ENCODE peak calls at places on chromosomes 2 and 18, in eight cellular contexts. V is prostate gland; B is astrocyte of the spinal cord; C is GM12865; M is AG09309; J is HFFc6; H is activated CD8-positive, alpha-beta T cell treated with anti-CD3 and anti-CD28 coated beads for 36 hours; T is K562. E is an unnamed sample.

GRCh38 chr2:171798156-171798815 is 95.8 kb downstream of the SLC25A12 start:
- DNase-seq in V (no peak), J (peak), M (peak), H (no peak), T (no peak), B (peak), C (no peak), E (no peak)

GRCh38 chr2:164722604-164723338 is 101.5 kb upstream of the GRB14 start:
- DNase-seq in T (no peak), M (no peak), C (no peak), V (no peak), B (no peak), J (no peak), H (no peak), E (no peak)

GRCh38 chr2:121648611-121649401 is 456 bp downstream of the CLASP1 start:
- DNase-seq in B (peak), T (peak), C (peak), V (peak), H (peak), M (no peak), J (peak), E (peak)

GRCh38 chr2:57180042-57180567 is 866.5 kb upstream of the VRK2 start:
- DNase-seq in T (no peak), M (no peak), V (no peak), J (peak), B (peak), C (no peak), H (no peak), E (peak)

GRCh38 chr2:212727751-212728150 is 189.1 kb upstream of the ERBB4 start:
- DNase-seq in H (peak), M (no peak), C (peak), B (no peak), T (no peak), V (no peak), J (no peak), E (no peak)

GRCh38 chr2:224260605-224261004 is 141.3 kb downstream of the FAM124B start:
- DNase-seq in M (no peak), B (no peak), C (no peak), J (no peak), H (no peak), T (no peak), V (no peak), E (no peak)

GRCh38 chr2:224802407-224802806 is 86.2 kb upstream of the CCDC195 start:
- DNase-seq in V (no peak), M (no peak), H (no peak), J (peak), B (no peak), C (no peak), T (no peak), E (no peak)

GRCh38 chr2:221571108-221571390 is 1.1 kb downstream of the EPHA4 start:
- DNase-seq in C (peak), T (no peak), M (no peak), B (no peak), H (peak), J (no peak), V (no peak), E (no peak)

GRCh38 chr2:186503827-186504606 is 18.0 kb downstream of the ZC3H15 start:
- DNase-seq in V (no peak), B (peak), H (no peak), T (peak), C (peak), J (no peak), M (no peak), E (peak)

GRCh38 chr2:85828725-85829124 is 60.1 kb downstream of the ST3GAL5 start:
- DNase-seq in V (no peak), H (no peak), J (no peak), C (no peak), M (no peak), T (no peak), B (no peak), E (no peak)

GRCh38 chr2:85827879-85828569 is 60.8 kb downstream of the ST3GAL5 start:
- DNase-seq in J (no peak), V (no peak), C (no peak), H (no peak), T (no peak), M (no peak), B (no peak), E (no peak)

GRCh38 chr2:85826990-85827878 is 61.6 kb downstream of the ST3GAL5 start:
- DNase-seq in M (no peak), V (peak), B (peak), T (peak), J (peak), C (peak), H (peak), E (peak)

GRCh38 chr2:85831735-85832134 is 57.1 kb downstream of the ST3GAL5 start:
- DNase-seq in B (no peak), M (no peak), T (no peak), V (no peak), H (no peak), J (no peak), C (peak), E (no peak)

GRCh38 chr2:85830645-85831044 is 58.1 kb downstream of the ST3GAL5 start:
- DNase-seq in M (no peak), J (no peak), T (no peak), H (peak), C (peak), B (no peak), V (no peak), E (no peak)
- TF ChIP-seq CTCF in M (peak), J (peak), T (no peak), H (peak), C (peak), B (peak), V (no peak), E (peak)

GRCh38 chr2:55115795-55116597 is 65.7 kb upstream of the RTN4 start:
- DNase-seq in H (no peak), J (peak), T (peak), B (peak), V (no peak), M (no peak), C (no peak), E (no peak)
- TF ChIP-seq CTCF in H (no peak), J (no peak), T (no peak), B (no peak), V (no peak), M (no peak), C (no peak), E (no peak)

DNA sequence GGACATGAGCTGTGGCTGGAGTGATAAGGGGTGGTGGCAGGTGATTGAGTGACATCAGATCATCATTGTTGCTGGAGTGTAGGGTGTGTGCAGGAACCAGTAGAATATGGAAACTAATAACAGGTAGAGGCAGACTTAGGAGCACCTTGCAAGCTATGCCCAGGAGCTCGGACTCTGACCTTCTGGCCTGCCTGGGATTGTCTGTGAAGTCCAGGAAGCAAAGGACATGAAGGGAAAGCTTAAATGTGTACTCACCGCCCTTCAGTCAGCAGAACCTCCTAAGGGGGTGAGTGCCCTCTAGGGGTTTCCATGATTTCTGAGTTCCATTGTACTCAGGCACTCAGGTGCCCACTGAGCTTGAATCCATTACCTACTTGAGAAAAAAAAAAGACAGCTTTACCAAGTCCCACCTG is 104.2 kb downstream of the CRIM1 start:
- DNase-seq in V (no peak), J (no peak), T (peak), M (no peak), B (peak), H (no peak), C (no peak), E (no peak)
- TF ChIP-seq CTCF in V (no peak), J (peak), T (peak), M (peak), B (peak), H (no peak), C (no peak), E (peak)

GRCh38 chr2:158011055-158011771 is 90.5 kb upstream of the UPP2 start:
- DNase-seq in M (no peak), J (no peak), H (no peak), C (peak), V (no peak), T (no peak), B (no peak), E (no peak)

GRCh38 chr2:158002079-158002478 is 99.6 kb upstream of the UPP2 start:
- DNase-seq in V (no peak), H (no peak), C (no peak), J (no peak), T (no peak), M (no peak), B (no peak), E (no peak)

GRCh38 chr2:158009425-158009824 is 92.3 kb upstream of the UPP2 start:
- DNase-seq in B (peak), H (no peak), C (no peak), V (no peak), T (peak), J (no peak), M (no peak), E (no peak)

GRCh38 chr2:158004131-158004530 is 97.5 kb upstream of the UPP2 start:
- DNase-seq in J (peak), C (no peak), H (no peak), B (no peak), V (no peak), T (no peak), M (no peak), E (no peak)

DNA sequence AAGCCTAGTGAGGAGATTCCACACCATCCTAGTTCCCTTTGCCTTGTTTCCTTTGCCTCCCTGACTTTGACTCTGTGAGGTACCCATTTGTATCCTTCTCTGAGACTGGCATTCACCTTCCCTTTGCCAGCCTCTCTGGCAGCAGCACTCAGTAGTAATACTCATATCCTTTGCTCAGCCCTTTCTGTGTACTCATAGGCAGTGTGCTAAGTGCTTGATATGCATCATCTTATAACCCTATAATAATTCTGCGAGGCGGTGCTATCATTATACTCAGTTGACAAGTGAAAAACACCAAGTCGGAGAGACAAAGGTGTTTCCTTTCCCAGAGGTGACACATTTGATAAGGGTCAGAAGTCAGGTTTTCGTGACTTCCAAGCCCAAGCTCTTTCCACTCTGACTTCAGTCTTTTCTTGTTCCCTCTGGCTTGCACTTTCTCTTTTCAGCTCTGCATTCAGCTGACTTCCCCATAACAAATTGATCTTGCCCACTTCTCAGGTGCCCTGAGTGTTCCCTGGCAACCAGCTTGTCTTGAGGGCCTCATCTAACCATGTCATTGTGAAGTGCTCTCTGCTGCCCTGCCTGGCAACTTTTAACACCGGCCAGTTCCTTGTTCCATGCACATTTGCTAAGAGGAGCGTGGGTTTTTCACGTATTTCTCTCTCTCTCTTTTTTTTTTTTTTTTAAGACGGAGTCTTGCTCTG is 94.6 kb upstream of the UPP2 start:
- DNase-seq in V (no peak), H (peak), J (no peak), T (peak), B (no peak), C (peak), M (no peak), E (no peak)
- TF ChIP-seq CTCF in V (no peak), H (no peak), J (no peak), T (peak), B (peak), C (no peak), M (no peak), E (no peak)

GRCh38 chr2:12048551-12048950 is 302.1 kb downstream of the LPIN1 start:
- DNase-seq in B (no peak), C (peak), V (no peak), M (no peak), J (no peak), T (peak), H (peak), E (no peak)
- TF ChIP-seq CTCF in B (peak), C (peak), V (no peak), M (peak), J (peak), T (peak), H (no peak), E (no peak)

GRCh38 chr2:71949537-71949798 is 198.2 kb downstream of the CYP26B1 start:
- DNase-seq in H (no peak), T (no peak), V (no peak), B (no peak), C (no peak), M (no peak), J (no peak), E (no peak)
- TF ChIP-seq CTCF in H (no peak), T (no peak), V (no peak), B (no peak), C (no peak), M (no peak), J (no peak), E (no peak)

DNA sequence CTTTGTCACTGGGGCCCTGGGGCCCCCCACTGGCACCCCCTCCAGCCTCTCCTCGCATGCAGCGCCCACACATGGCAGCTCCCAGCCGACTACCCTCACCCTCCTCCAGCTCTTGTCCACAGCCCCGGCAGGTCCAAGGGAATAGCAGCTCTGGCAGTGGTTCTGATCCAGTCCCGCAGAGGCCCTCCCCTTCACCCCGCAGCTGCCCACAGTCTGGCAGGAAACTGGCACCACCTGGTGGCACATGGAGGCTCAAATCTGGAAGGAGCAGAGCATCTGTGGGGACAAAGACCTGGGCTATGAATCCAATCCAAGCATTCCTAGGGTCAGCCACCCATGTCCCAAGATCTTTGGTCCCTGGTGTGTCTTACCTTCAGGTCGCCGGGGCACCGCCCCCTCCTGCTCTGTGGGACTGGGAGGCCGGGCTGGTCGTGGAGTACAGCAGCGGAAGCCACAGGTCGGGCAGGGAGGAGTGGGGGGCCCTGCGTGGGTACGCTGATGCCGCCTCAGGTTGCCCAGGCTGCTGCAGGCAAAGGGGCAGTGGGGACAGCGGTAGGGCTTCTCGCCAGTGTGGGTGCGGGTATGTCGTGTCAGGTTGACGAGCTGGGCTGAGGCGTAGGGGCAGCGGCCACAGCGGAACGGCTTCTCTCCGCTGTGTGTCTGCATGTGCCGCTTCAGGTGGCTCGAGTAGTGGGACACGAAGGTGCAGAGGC is 2.3 kb downstream of the ZNF513 start:
- DNase-seq in M (no peak), J (no peak), V (no peak), B (no peak), T (no peak), C (no peak), H (peak), E (no peak)
- TF ChIP-seq CTCF in M (peak), J (peak), V (no peak), B (peak), T (no peak), C (no peak), H (no peak), E (no peak)

DNA sequence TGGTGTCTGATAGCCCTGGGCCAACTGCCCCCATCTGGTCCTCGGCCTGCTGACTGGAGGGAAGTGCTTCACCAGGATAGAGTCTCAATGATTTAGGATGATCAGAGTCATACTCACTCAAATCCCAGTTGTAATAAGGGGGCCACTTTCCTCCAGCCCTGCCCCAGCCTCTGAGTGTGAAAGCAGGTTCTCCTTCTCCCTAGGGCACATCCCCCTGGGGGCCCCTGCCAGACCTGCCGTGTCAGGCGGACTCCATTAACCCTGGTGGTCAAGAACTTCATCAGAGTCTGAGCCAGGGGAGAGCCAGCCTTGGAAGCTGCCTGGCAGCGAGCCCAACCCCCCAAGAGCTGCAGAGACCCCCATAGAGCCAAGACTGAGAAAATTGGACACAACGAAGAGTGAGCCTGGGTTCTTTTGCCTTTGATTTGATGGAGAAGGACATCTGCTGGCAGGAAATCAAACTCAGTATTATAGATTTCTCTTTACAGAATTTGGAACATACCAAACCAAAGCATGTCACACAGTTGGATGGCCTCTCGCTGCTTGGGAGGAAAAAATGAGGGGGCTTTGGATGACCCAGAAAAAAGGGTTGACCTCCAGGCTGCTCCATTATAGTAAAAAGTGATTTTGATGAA is 509.5 kb downstream of the CMPK2 start:
- DNase-seq in M (no peak), V (no peak), C (no peak), B (no peak), T (no peak), J (no peak), H (no peak), E (no peak)
- TF ChIP-seq CTCF in M (no peak), V (no peak), C (peak), B (no peak), T (no peak), J (no peak), H (no peak), E (no peak)

GRCh38 chr18:41162191-41162590 is 792.8 kb upstream of the PIK3C3 start:
- DNase-seq in V (no peak), M (no peak), T (no peak), H (no peak), C (no peak), J (no peak), B (no peak), E (no peak)
- TF ChIP-seq CTCF in V (no peak), M (no peak), T (no peak), H (no peak), C (no peak), J (no peak), B (no peak), E (no peak)

E was measured in astrocyte of the cerebellum.